ENCODE peak calls at places on chromosomes 7 and 10, in six cellular contexts. Y, I, O, K, C and T are unnamed samples.
A peak's percentile ranks its signal among the peaks of the same experiment; 100 is the strongest.

GRCh38 chr10:48880016-48880705 is 59.5 kb downstream of the LRRC18 start:
- DNase-seq in Y (no peak), I (no peak), O (no peak), K (no peak), C (no peak), T (no peak)

GRCh38 chr7:13948019-13948781 is 41.3 kb downstream of the ETV1 start:
- DNase-seq in Y (no peak), I (no peak), O (no peak), K (no peak), C (no peak), T (no peak)

GRCh38 chr7:132298782-132299181 is 277.5 kb downstream of the PLXNA4 start:
- DNase-seq in Y (no peak), I (no peak), O (no peak), K (peak; percentile 68), C (no peak), T (no peak)

GRCh38 chr10:49726593-49726992 is 35.5 kb downstream of the OGDHL start:
- DNase-seq in Y (no peak), I (no peak), O (no peak), K (no peak), C (no peak), T (no peak)

GRCh38 chr10:78336402-78336791 is 302.7 kb downstream of the RPS24 start:
- DNase-seq in Y (no peak), I (no peak), O (no peak), K (peak; percentile 98), C (no peak), T (peak; percentile 36)

GRCh38 chr7:24504871-24505270 is 68.4 kb upstream of the PALS2 start:
- DNase-seq in Y (no peak), I (peak; percentile 23), O (no peak), K (no peak), C (no peak), T (no peak)

GRCh38 chr10:70672993-70673928 is 955 bp downstream of the ADAMTS14 start:
- DNase-seq in Y (no peak), I (no peak), O (no peak), K (peak; percentile 95), C (peak; percentile 26), T (peak; percentile 65)

GRCh38 chr7:121547341-121548092 is 151.4 kb upstream of the FAM3C start:
- DNase-seq in Y (peak; percentile 57), I (peak; percentile 49), O (no peak), K (peak; percentile 87), C (peak; percentile 67), T (no peak)

GRCh38 chr7:93147358-93147757 is 827 bp downstream of the SAMD9L start:
- DNase-seq in Y (no peak), I (no peak), O (no peak), K (peak; percentile 75), C (peak; percentile 48), T (no peak)

GRCh38 chr7:105581066-105581811 is at the start of gene EFCAB10:
- DNase-seq in Y (no peak), I (peak; percentile 80), O (peak; percentile 79), K (peak; percentile 60), C (no peak), T (no peak)

GRCh38 chr10:75959209-75959608 is 527.8 kb downstream of the LRMDA start:
- DNase-seq in Y (no peak), I (no peak), O (no peak), K (peak; percentile 94), C (peak; percentile 39), T (no peak)